ENCODE peak calls at places on chromosomes 16 and 17, in ten cellular contexts. X is heart right ventricle; J is astrocyte; S is Peyer's patch; T is body of pancreas; U is HL-60; G is CD8-positive, alpha-beta T cell; F is cardiac muscle cell; H is endodermal cell; K is adrenal gland. L is an unnamed sample.
A peak's percentile ranks its signal among the peaks of the same experiment; 100 is the strongest.

GRCh38 chr16:82263456-82264159 is 93.6 kb upstream of the MPHOSPH6 start:
- DNase-seq in X (peak; percentile 19), J (peak; percentile 20), S (no peak), T (peak; percentile 55), U (peak; percentile 8), G (peak; percentile 48), F (peak; percentile 59), H (peak; percentile 80), K (peak; percentile 48), L (peak; percentile 5)

GRCh38 chr17:70205386-70205785 is 36.1 kb downstream of the KCNJ2 start:
- DNase-seq in X (no peak), J (no peak), S (no peak), T (no peak), U (peak; percentile 72), G (no peak), F (no peak), H (no peak), K (no peak), L (no peak)

GRCh38 chr17:31494259-31495048 is 103.0 kb downstream of the RAB11FIP4 start:
- DNase-seq in X (no peak), J (no peak), S (no peak), T (peak; percentile 21), U (peak; percentile 84), G (peak; percentile 70), F (no peak), H (no peak), K (no peak), L (no peak)

GRCh38 chr17:8226536-8227237 is 16.3 kb upstream of the AURKB start:
- DNase-seq in X (peak; percentile 48), J (peak; percentile 83), S (peak; percentile 70), T (peak; percentile 68), U (peak; percentile 55), G (no peak), F (peak; percentile 93), H (peak; percentile 97), K (peak; percentile 85), L (peak; percentile 93)

GRCh38 chr17:42518046-42518754 is 17.8 kb upstream of the NAGLU start:
- DNase-seq in X (peak; percentile 64), J (peak; percentile 96), S (peak; percentile 77), T (peak; percentile 78), U (peak; percentile 80), G (no peak), F (peak; percentile 97), H (no peak), K (peak; percentile 93), L (no peak)

GRCh38 chr16:25586826-25587225 is 104.9 kb upstream of the HS3ST4 start:
- DNase-seq in X (no peak), J (no peak), S (no peak), T (no peak), U (no peak), G (no peak), F (no peak), H (no peak), K (no peak), L (no peak)

GRCh38 chr16:57623251-57624043 is 5.0 kb upstream of the ADGRG1 start:
- DNase-seq in X (no peak), J (peak; percentile 58), S (no peak), T (peak; percentile 76), U (no peak), G (no peak), F (peak; percentile 96), H (peak; percentile 80), K (peak; percentile 89), L (peak; percentile 83)

GRCh38 chr17:19348081-19348650 is 14.4 kb downstream of the B9D1 start:
- DNase-seq in X (no peak), J (no peak), S (no peak), T (no peak), U (no peak), G (no peak), F (no peak), H (no peak), K (no peak), L (no peak)

GRCh38 chr17:77033892-77034404 is 106.8 kb upstream of the SEC14L1 start:
- DNase-seq in X (no peak), J (no peak), S (no peak), T (no peak), U (no peak), G (no peak), F (no peak), H (no peak), K (no peak), L (no peak)

GRCh38 chr16:4032768-4033167 is 83.5 kb downstream of the ADCY9 start:
- DNase-seq in X (peak; percentile 48), J (peak; percentile 6), S (peak; percentile 74), T (peak; percentile 94), U (no peak), G (peak; percentile 28), F (peak; percentile 16), H (no peak), K (no peak), L (no peak)

GRCh38 chr16:81493755-81494433 is 49.3 kb downstream of the CMIP start:
- DNase-seq in X (no peak), J (peak; percentile 80), S (peak; percentile 90), T (peak; percentile 94), U (no peak), G (peak; percentile 16), F (peak; percentile 39), H (peak; percentile 68), K (peak; percentile 91), L (no peak)

GRCh38 chr17:10803830-10804498 is at the start of gene TMEM238L:
- DNase-seq in X (no peak), J (no peak), S (peak; percentile 86), T (no peak), U (no peak), G (no peak), F (no peak), H (no peak), K (no peak), L (no peak)

GRCh38 chr16:57265850-57266530 is 18.5 kb downstream of the PLLP start:
- DNase-seq in X (peak; percentile 78), J (peak; percentile 61), S (peak; percentile 88), T (peak; percentile 90), U (no peak), G (no peak), F (peak; percentile 64), H (no peak), K (peak; percentile 40), L (no peak)

DNA sequence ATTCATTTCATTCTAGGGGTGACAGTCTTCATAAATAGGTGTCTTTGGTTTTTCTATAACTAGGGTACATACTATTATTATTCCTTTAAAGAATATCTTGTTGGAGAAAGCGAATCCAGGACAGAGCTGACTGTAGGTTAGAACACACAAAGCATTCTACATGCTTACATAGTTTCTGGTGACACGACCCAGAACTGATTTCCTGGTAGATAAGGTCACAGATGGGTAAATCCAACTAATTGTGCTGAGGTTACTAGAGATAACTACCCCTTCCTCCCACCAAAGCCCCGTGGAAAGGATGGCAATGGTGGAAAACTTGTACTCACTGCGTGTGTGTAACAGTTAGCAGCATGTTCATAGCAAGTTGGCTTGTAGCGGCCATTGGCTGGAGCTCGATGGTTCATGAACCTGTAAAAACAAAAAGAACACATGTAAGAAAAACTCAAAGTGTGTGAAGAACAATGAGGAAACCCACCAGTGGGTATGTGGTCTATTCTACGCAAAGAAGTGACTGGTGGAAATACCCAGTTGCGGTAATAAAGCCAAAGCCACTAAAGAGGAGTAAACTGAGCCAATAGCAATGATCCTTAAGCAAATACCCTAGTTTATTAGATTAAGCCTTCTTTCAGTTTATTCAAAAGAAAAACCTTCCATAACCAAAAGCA is 7.7 kb downstream of the MMD start:
- DNase-seq in X (no peak), J (no peak), S (no peak), T (no peak), U (no peak), G (no peak), F (no peak), H (no peak), K (no peak), L (no peak)
- H3K27ac ChIP-seq in X (no peak overlapping the region), J (no peak overlapping the region), S (no peak overlapping the region), T (no peak overlapping the region), U (no peak overlapping the region), G (no peak overlapping the region), F (no peak overlapping the region), H (no peak overlapping the region), K (no peak overlapping the region), L (no peak overlapping the region)

GRCh38 chr17:65099941-65100315 is 37.2 kb upstream of the RGS9 start:
- DNase-seq in X (peak; percentile 33), J (peak; percentile 80), S (peak; percentile 62), T (peak; percentile 45), U (no peak), G (peak; percentile 50), F (peak; percentile 78), H (peak; percentile 75), K (peak; percentile 50), L (no peak)
- H3K27ac ChIP-seq in X (peak overlapping the region; percentile 3), J (peak overlapping the region; percentile 57), S (peak overlapping the region; percentile 75), T (peak overlapping the region; percentile 65), U (no peak overlapping the region), G (peak overlapping the region; percentile 36), F (no peak overlapping the region), H (no peak overlapping the region), K (peak overlapping the region; percentile 74), L (peak overlapping the region; percentile 62)

GRCh38 chr17:38426441-38426840 is 1.8 kb upstream of the ARHGAP23 start:
- DNase-seq in X (no peak), J (no peak), S (no peak), T (no peak), U (no peak), G (no peak), F (no peak), H (no peak), K (no peak), L (no peak)
- H3K27ac ChIP-seq in X (peak overlapping the region; percentile 94), J (no peak overlapping the region), S (no peak overlapping the region), T (no peak overlapping the region), U (no peak overlapping the region), G (no peak overlapping the region), F (no peak overlapping the region), H (no peak overlapping the region), K (peak overlapping the region; percentile 94), L (peak overlapping the region; percentile 98)

GRCh38 chr17:71422968-71423367 is 697.9 kb upstream of the SOX9 start:
- DNase-seq in X (no peak), J (no peak), S (no peak), T (no peak), U (no peak), G (no peak), F (no peak), H (no peak), K (no peak), L (no peak)

GRCh38 chr17:71427801-71428200 is 693.0 kb upstream of the SOX9 start:
- DNase-seq in X (no peak), J (no peak), S (no peak), T (no peak), U (no peak), G (no peak), F (no peak), H (no peak), K (no peak), L (no peak)

GRCh38 chr17:71428897-71429296 is 691.9 kb upstream of the SOX9 start:
- DNase-seq in X (no peak), J (no peak), S (no peak), T (no peak), U (no peak), G (no peak), F (no peak), H (no peak), K (no peak), L (no peak)

DNA sequence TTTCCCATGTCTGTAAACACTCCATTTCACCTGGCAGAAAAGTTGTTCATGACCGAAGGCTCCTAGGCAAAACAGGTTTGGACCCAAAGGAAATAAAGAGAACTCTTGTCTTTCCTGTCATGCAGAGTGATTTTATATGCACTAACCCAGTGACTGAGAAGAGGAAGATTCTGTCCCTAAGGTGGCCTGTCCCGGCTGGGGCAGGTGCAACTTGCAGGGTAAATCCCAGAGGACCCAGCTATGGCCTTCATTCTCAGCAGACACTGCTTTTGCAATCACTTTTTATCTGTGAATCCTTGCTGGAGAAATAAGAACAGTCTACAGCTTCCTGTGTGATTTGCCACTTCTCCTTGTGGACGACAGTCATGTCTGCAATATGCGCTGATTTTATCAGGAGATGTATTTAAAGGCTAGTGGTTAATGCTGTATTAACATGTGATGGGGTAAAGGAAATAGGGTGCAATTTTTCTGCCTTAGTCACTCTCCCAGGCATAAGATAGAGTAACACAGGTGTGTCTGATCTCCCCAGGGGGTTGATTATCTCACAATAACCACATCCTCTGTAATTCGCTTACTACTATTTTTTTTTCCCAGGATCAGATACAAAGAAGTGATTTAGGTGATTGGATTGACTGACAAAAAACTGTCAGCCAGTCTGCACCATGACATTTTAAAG is 696.8 kb upstream of the SOX9 start:
- DNase-seq in X (no peak), J (peak; percentile 84), S (no peak), T (no peak), U (no peak), G (no peak), F (peak; percentile 12), H (peak; percentile 55), K (no peak), L (no peak)
- H3K27ac ChIP-seq in X (no peak overlapping the region), J (no peak overlapping the region), S (no peak overlapping the region), T (no peak overlapping the region), U (no peak overlapping the region), G (no peak overlapping the region), F (no peak overlapping the region), H (no peak overlapping the region), K (no peak overlapping the region), L (no peak overlapping the region)

L was measured in caudate nucleus.